ENCODE peak calls at places on chromosomes 11 and 22, in seven cellular contexts. One of them, this sample, is unnamed.

GRCh38 chr11:62137881-62138629 is 14.2 kb downstream of the INCENP start:
- DNase-seq in mucosa of descending colon: no peak
- DNase-seq in Peyer's patch: peak; percentile 26
- DNase-seq in neural crest cell: no peak
- DNase-seq in fibroblast of lung: no peak
- DNase-seq in upper lobe of right lung: no peak
- DNase-seq in glutamatergic neuron: no peak
- DNase-seq in this sample: no peak

GRCh38 chr11:94563176-94563847 is 3.9 kb upstream of the PIWIL4 start:
- DNase-seq in mucosa of descending colon: no peak
- DNase-seq in Peyer's patch: no peak
- DNase-seq in neural crest cell: no peak
- DNase-seq in fibroblast of lung: peak; percentile 55
- DNase-seq in upper lobe of right lung: no peak
- DNase-seq in glutamatergic neuron: no peak
- DNase-seq in this sample: peak; percentile 78

GRCh38 chr11:19987243-19987870 is 172.9 kb downstream of the DBX1 start:
- DNase-seq in mucosa of descending colon: no peak
- DNase-seq in Peyer's patch: peak; percentile 48
- DNase-seq in neural crest cell: no peak
- DNase-seq in fibroblast of lung: no peak
- DNase-seq in upper lobe of right lung: no peak
- DNase-seq in glutamatergic neuron: no peak
- DNase-seq in this sample: no peak

GRCh38 chr11:92511522-92512203 is 287.0 kb downstream of the FAT3 start:
- DNase-seq in mucosa of descending colon: no peak
- DNase-seq in Peyer's patch: no peak
- DNase-seq in neural crest cell: no peak
- DNase-seq in fibroblast of lung: no peak
- DNase-seq in upper lobe of right lung: no peak
- DNase-seq in glutamatergic neuron: no peak
- DNase-seq in this sample: no peak

GRCh38 chr22:19419086-19419463 is 12.5 kb downstream of the HIRA start:
- DNase-seq in mucosa of descending colon: no peak
- DNase-seq in Peyer's patch: no peak
- DNase-seq in neural crest cell: no peak
- DNase-seq in fibroblast of lung: no peak
- DNase-seq in upper lobe of right lung: no peak
- DNase-seq in glutamatergic neuron: no peak
- DNase-seq in this sample: no peak

GRCh38 chr22:39797528-39798147 is 95.9 kb downstream of the ENTHD1 start:
- DNase-seq in mucosa of descending colon: no peak
- DNase-seq in Peyer's patch: no peak
- DNase-seq in neural crest cell: no peak
- DNase-seq in fibroblast of lung: no peak
- DNase-seq in upper lobe of right lung: no peak
- DNase-seq in glutamatergic neuron: no peak
- DNase-seq in this sample: no peak

GRCh38 chr11:131688056-131688693 is 317.8 kb downstream of the NTM start:
- DNase-seq in mucosa of descending colon: peak; percentile 49
- DNase-seq in Peyer's patch: no peak
- DNase-seq in neural crest cell: peak; percentile 69
- DNase-seq in fibroblast of lung: peak; percentile 48
- DNase-seq in upper lobe of right lung: peak; percentile 76
- DNase-seq in glutamatergic neuron: peak; percentile 77
- DNase-seq in this sample: peak; percentile 12

GRCh38 chr11:93700830-93701229 is 39.3 kb downstream of the CEP295 start:
- DNase-seq in mucosa of descending colon: no peak
- DNase-seq in Peyer's patch: no peak
- DNase-seq in neural crest cell: no peak
- DNase-seq in fibroblast of lung: peak; percentile 2
- DNase-seq in upper lobe of right lung: no peak
- DNase-seq in glutamatergic neuron: no peak
- DNase-seq in this sample: peak; percentile 24

GRCh38 chr11:844693-845644 is 2.3 kb downstream of the TSPAN4 start:
- DNase-seq in mucosa of descending colon: peak; percentile 80
- DNase-seq in Peyer's patch: peak; percentile 85
- DNase-seq in neural crest cell: peak; percentile 64
- DNase-seq in fibroblast of lung: peak; percentile 98
- DNase-seq in upper lobe of right lung: peak; percentile 94
- DNase-seq in glutamatergic neuron: peak; percentile 75
- DNase-seq in this sample: peak; percentile 77

GRCh38 chr11:60870276-60870675 is 2.9 kb downstream of the ZP1 start:
- DNase-seq in mucosa of descending colon: no peak
- DNase-seq in Peyer's patch: peak; percentile 42
- DNase-seq in neural crest cell: no peak
- DNase-seq in fibroblast of lung: no peak
- DNase-seq in upper lobe of right lung: peak; percentile 30
- DNase-seq in glutamatergic neuron: no peak
- DNase-seq in this sample: no peak

GRCh38 chr22:22974795-22975580 is 87.4 kb downstream of the IGLL5 start:
- DNase-seq in mucosa of descending colon: no peak
- DNase-seq in Peyer's patch: no peak
- DNase-seq in neural crest cell: no peak
- DNase-seq in fibroblast of lung: no peak
- DNase-seq in upper lobe of right lung: no peak
- DNase-seq in glutamatergic neuron: no peak
- DNase-seq in this sample: no peak

GRCh38 chr22:46638601-46639431 is 18.6 kb downstream of the GRAMD4 start:
- DNase-seq in mucosa of descending colon: no peak
- DNase-seq in Peyer's patch: peak; percentile 64
- DNase-seq in neural crest cell: no peak
- DNase-seq in fibroblast of lung: peak; percentile 39
- DNase-seq in upper lobe of right lung: peak; percentile 78
- DNase-seq in glutamatergic neuron: no peak
- DNase-seq in this sample: peak; percentile 22

GRCh38 chr22:39453765-39454378 is 2.9 kb upstream of the MGAT3 start:
- DNase-seq in mucosa of descending colon: no peak
- DNase-seq in Peyer's patch: no peak
- DNase-seq in neural crest cell: no peak
- DNase-seq in fibroblast of lung: peak; percentile 27
- DNase-seq in upper lobe of right lung: no peak
- DNase-seq in glutamatergic neuron: no peak
- DNase-seq in this sample: no peak

GRCh38 chr11:134050541-134051383 is 18.1 kb upstream of the JAM3 start:
- DNase-seq in mucosa of descending colon: peak; percentile 91
- DNase-seq in Peyer's patch: peak; percentile 82
- DNase-seq in neural crest cell: peak; percentile 75
- DNase-seq in fibroblast of lung: peak; percentile 56
- DNase-seq in upper lobe of right lung: peak; percentile 86
- DNase-seq in glutamatergic neuron: peak; percentile 88
- DNase-seq in this sample: peak; percentile 24

GRCh38 chr22:50146440-50147228 is 23.9 kb upstream of the PANX2 start:
- DNase-seq in mucosa of descending colon: peak; percentile 74
- DNase-seq in Peyer's patch: peak; percentile 75
- DNase-seq in neural crest cell: no peak
- DNase-seq in fibroblast of lung: peak; percentile 80
- DNase-seq in upper lobe of right lung: peak; percentile 77
- DNase-seq in glutamatergic neuron: no peak
- DNase-seq in this sample: peak; percentile 72
- TF ChIP-seq CTCF in mucosa of descending colon: peak; percentile 56
- TF ChIP-seq CTCF in Peyer's patch: peak; percentile 94
- TF ChIP-seq CTCF in neural crest cell: peak; percentile 67
- TF ChIP-seq CTCF in fibroblast of lung: peak; percentile 99
- TF ChIP-seq CTCF in upper lobe of right lung: peak; percentile 74
- TF ChIP-seq CTCF in glutamatergic neuron: no peak
- TF ChIP-seq CTCF in this sample: peak; percentile 87

DNA sequence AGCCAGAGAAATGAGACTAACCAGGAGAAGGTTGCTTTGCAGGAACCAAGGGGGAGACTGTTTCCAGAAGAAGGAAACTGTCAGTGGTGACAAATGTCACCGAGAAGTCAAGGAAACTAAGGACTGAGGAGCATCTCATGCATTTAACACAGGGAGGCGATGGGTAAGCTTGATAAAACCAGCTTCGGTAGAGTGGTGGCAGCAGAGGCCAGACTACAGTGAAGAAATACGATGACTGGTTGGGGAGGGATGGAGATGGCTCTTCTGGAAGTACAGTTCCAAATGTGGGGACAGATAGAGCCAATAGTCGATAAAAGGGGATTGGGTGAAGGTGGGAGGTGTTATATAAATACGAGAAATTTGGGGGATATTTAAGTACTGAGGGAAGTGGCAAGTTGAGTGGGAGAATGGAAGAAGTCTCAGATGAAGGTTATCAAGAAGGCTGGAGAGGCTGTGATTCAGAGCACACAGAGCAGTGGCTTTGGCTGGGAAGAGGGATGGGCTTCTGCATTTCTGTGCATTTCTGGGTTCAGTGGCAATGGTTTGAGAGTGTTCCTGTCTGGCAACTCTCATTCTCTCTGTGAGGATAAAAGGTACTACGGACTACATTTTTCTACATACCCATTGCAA is 29.2 kb downstream of the SC5D start:
- DNase-seq in mucosa of descending colon: peak; percentile 45
- DNase-seq in Peyer's patch: peak; percentile 70
- DNase-seq in neural crest cell: no peak
- DNase-seq in fibroblast of lung: peak; percentile 39
- DNase-seq in upper lobe of right lung: no peak
- DNase-seq in glutamatergic neuron: no peak
- DNase-seq in this sample: peak; percentile 16
- TF ChIP-seq CTCF in mucosa of descending colon: peak; percentile 12
- TF ChIP-seq CTCF in Peyer's patch: peak; percentile 71
- TF ChIP-seq CTCF in neural crest cell: no peak
- TF ChIP-seq CTCF in fibroblast of lung: peak; percentile 21
- TF ChIP-seq CTCF in upper lobe of right lung: peak; percentile 43
- TF ChIP-seq CTCF in glutamatergic neuron: no peak
- TF ChIP-seq CTCF in this sample: peak; percentile 57

GRCh38 chr11:75342231-75342918 is 9.1 kb downstream of the ARRB1 start:
- DNase-seq in mucosa of descending colon: no peak
- DNase-seq in Peyer's patch: no peak
- DNase-seq in neural crest cell: no peak
- DNase-seq in fibroblast of lung: no peak
- DNase-seq in upper lobe of right lung: no peak
- DNase-seq in glutamatergic neuron: no peak
- DNase-seq in this sample: no peak

GRCh38 chr11:75341583-75341982 is 9.9 kb downstream of the ARRB1 start:
- DNase-seq in mucosa of descending colon: peak; percentile 50
- DNase-seq in Peyer's patch: no peak
- DNase-seq in neural crest cell: no peak
- DNase-seq in fibroblast of lung: no peak
- DNase-seq in upper lobe of right lung: no peak
- DNase-seq in glutamatergic neuron: no peak
- DNase-seq in this sample: no peak

GRCh38 chr11:75337195-75337654 is 14.2 kb downstream of the ARRB1 start:
- DNase-seq in mucosa of descending colon: peak; percentile 36
- DNase-seq in Peyer's patch: peak; percentile 60
- DNase-seq in neural crest cell: no peak
- DNase-seq in fibroblast of lung: no peak
- DNase-seq in upper lobe of right lung: no peak
- DNase-seq in glutamatergic neuron: no peak
- DNase-seq in this sample: peak; percentile 62

GRCh38 chr11:75338516-75339218 is 12.8 kb downstream of the ARRB1 start:
- DNase-seq in mucosa of descending colon: peak; percentile 38
- DNase-seq in Peyer's patch: no peak
- DNase-seq in neural crest cell: no peak
- DNase-seq in fibroblast of lung: no peak
- DNase-seq in upper lobe of right lung: no peak
- DNase-seq in glutamatergic neuron: no peak
- DNase-seq in this sample: peak; percentile 71

DNA sequence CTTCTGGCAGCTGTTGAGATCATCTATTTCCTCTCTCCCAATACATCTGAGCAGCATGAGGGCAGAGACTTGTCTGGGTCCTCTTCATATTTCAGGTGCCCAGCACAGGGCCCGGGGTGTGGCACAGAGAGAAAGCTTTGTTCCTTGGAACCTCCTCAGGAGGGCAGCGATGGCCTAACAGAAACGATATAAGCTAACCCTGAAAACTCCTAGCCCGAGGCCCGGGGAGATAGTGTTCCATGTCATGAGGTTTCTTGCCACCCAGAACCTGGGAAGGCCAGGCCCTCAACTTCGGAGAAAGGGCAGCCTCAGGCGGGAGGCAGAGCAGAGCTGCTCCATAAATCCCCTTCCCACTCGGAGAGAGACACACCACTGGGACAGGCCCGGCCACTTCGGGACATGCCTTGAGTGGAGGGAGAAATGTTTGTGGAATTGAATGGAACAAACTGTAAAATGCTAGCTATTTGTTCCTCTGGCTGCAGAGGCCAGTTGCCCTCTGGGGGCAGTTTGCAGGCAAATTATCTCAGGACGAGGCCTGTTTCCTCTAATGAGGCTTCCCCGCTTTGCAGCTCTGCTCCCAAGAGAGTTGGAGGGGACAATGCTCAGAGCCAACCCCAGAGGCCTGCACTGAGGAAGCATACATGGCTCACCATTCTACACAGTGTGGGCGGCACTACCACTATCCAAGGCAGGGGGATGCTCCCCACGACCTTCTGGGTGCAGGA is 11.6 kb downstream of the ARRB1 start:
- DNase-seq in mucosa of descending colon: peak; percentile 53
- DNase-seq in Peyer's patch: peak; percentile 50
- DNase-seq in neural crest cell: no peak
- DNase-seq in fibroblast of lung: no peak
- DNase-seq in upper lobe of right lung: no peak
- DNase-seq in glutamatergic neuron: peak; percentile 48
- DNase-seq in this sample: no peak
- TF ChIP-seq CTCF in mucosa of descending colon: no peak
- TF ChIP-seq CTCF in Peyer's patch: no peak
- TF ChIP-seq CTCF in neural crest cell: no peak
- TF ChIP-seq CTCF in fibroblast of lung: no peak
- TF ChIP-seq CTCF in upper lobe of right lung: no peak
- TF ChIP-seq CTCF in glutamatergic neuron: no peak
- TF ChIP-seq CTCF in this sample: no peak

GRCh38 chr22:33757041-33757440 is 163.2 kb downstream of the LARGE1 start:
- DNase-seq in mucosa of descending colon: no peak
- DNase-seq in Peyer's patch: no peak
- DNase-seq in neural crest cell: no peak
- DNase-seq in fibroblast of lung: no peak
- DNase-seq in upper lobe of right lung: no peak
- DNase-seq in glutamatergic neuron: no peak
- DNase-seq in this sample: no peak

GRCh38 chr22:33756508-33756949 is 163.7 kb downstream of the LARGE1 start:
- DNase-seq in mucosa of descending colon: no peak
- DNase-seq in Peyer's patch: no peak
- DNase-seq in neural crest cell: no peak
- DNase-seq in fibroblast of lung: no peak
- DNase-seq in upper lobe of right lung: no peak
- DNase-seq in glutamatergic neuron: no peak
- DNase-seq in this sample: no peak

GRCh38 chr22:33758961-33759360 is 161.3 kb downstream of the LARGE1 start:
- DNase-seq in mucosa of descending colon: no peak
- DNase-seq in Peyer's patch: no peak
- DNase-seq in neural crest cell: no peak
- DNase-seq in fibroblast of lung: no peak
- DNase-seq in upper lobe of right lung: no peak
- DNase-seq in glutamatergic neuron: no peak
- DNase-seq in this sample: no peak

GRCh38 chr22:33757443-33758124 is 162.7 kb downstream of the LARGE1 start:
- DNase-seq in mucosa of descending colon: no peak
- DNase-seq in Peyer's patch: no peak
- DNase-seq in neural crest cell: no peak
- DNase-seq in fibroblast of lung: no peak
- DNase-seq in upper lobe of right lung: no peak
- DNase-seq in glutamatergic neuron: no peak
- DNase-seq in this sample: no peak

DNA sequence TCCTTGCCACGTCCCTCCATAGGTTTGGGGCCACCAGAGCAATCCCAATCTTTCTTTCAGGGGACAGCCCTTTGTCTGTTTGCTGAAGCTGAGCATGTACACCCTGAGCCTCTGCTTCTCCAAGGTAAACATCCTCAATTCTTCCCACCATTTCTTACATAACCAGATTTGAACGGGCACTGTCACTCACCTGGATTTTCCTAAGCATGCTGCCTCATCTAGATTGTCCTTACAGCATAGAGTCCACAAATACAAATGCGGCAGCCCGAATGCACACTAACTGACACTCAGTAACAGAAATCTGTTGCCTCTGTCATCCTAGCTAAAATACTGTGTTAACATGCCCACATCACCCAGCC is 162.2 kb downstream of the LARGE1 start:
- DNase-seq in mucosa of descending colon: no peak
- DNase-seq in Peyer's patch: no peak
- DNase-seq in neural crest cell: no peak
- DNase-seq in fibroblast of lung: no peak
- DNase-seq in upper lobe of right lung: no peak
- DNase-seq in glutamatergic neuron: no peak
- DNase-seq in this sample: no peak
- TF ChIP-seq CTCF in mucosa of descending colon: no peak
- TF ChIP-seq CTCF in Peyer's patch: no peak
- TF ChIP-seq CTCF in neural crest cell: no peak
- TF ChIP-seq CTCF in fibroblast of lung: no peak
- TF ChIP-seq CTCF in upper lobe of right lung: no peak
- TF ChIP-seq CTCF in glutamatergic neuron: no peak
- TF ChIP-seq CTCF in this sample: no peak

This sample was measured in HFFc6.